ENCODE peak calls at places on chromosomes 7 and 10, in nine cellular contexts. One of them, this sample, is unnamed.

GRCh38 chr7:121398246-121398645 is 2.1 kb upstream of the FAM3C start:
- DNase-seq in breast epithelium: no peak
- DNase-seq in stomach: peak
- DNase-seq in tibial nerve: no peak
- DNase-seq in body of pancreas: peak
- DNase-seq in IMR-90: no peak
- DNase-seq in heart left ventricle: no peak
- DNase-seq in testis: no peak
- DNase-seq in transverse colon: no peak
- DNase-seq in this sample: no peak

GRCh38 chr7:101941481-101942383 is 124.3 kb downstream of the CUX1 start:
- DNase-seq in tibial nerve: peak
- DNase-seq in heart left ventricle: no peak
- DNase-seq in breast epithelium: no peak
- DNase-seq in body of pancreas: peak
- DNase-seq in transverse colon: peak
- DNase-seq in testis: peak
- DNase-seq in IMR-90: peak
- DNase-seq in stomach: peak
- DNase-seq in this sample: peak

GRCh38 chr7:150514748-150515222 is at the start of gene GIMAP7:
- DNase-seq in body of pancreas: no peak
- DNase-seq in testis: no peak
- DNase-seq in breast epithelium: no peak
- DNase-seq in stomach: no peak
- DNase-seq in tibial nerve: no peak
- DNase-seq in IMR-90: no peak
- DNase-seq in transverse colon: peak
- DNase-seq in heart left ventricle: peak
- DNase-seq in this sample: no peak

GRCh38 chr7:75878312-75878768 is 494 bp upstream of the RHBDD2 start:
- DNase-seq in tibial nerve: no peak
- DNase-seq in testis: no peak
- DNase-seq in transverse colon: no peak
- DNase-seq in heart left ventricle: no peak
- DNase-seq in IMR-90: no peak
- DNase-seq in breast epithelium: no peak
- DNase-seq in stomach: no peak
- DNase-seq in body of pancreas: no peak
- DNase-seq in this sample: no peak

GRCh38 chr7:79412438-79412837 is 41.0 kb downstream of the MAGI2 start:
- DNase-seq in heart left ventricle: no peak
- DNase-seq in breast epithelium: no peak
- DNase-seq in IMR-90: no peak
- DNase-seq in transverse colon: no peak
- DNase-seq in body of pancreas: no peak
- DNase-seq in tibial nerve: no peak
- DNase-seq in stomach: no peak
- DNase-seq in testis: no peak
- DNase-seq in this sample: no peak

GRCh38 chr10:59960751-59961150 is 54.4 kb upstream of the CCDC6 start:
- DNase-seq in IMR-90: no peak
- DNase-seq in tibial nerve: no peak
- DNase-seq in testis: no peak
- DNase-seq in body of pancreas: no peak
- DNase-seq in stomach: no peak
- DNase-seq in heart left ventricle: no peak
- DNase-seq in breast epithelium: no peak
- DNase-seq in transverse colon: no peak
- DNase-seq in this sample: no peak

GRCh38 chr7:74002474-74003017 is 25.4 kb upstream of the ELN start:
- DNase-seq in body of pancreas: peak
- DNase-seq in heart left ventricle: peak
- DNase-seq in stomach: peak
- DNase-seq in breast epithelium: no peak
- DNase-seq in tibial nerve: no peak
- DNase-seq in testis: no peak
- DNase-seq in IMR-90: peak
- DNase-seq in transverse colon: peak
- DNase-seq in this sample: no peak

GRCh38 chr7:158127241-158127640 is 460.4 kb downstream of the PTPRN2 start:
- DNase-seq in IMR-90: no peak
- DNase-seq in testis: no peak
- DNase-seq in breast epithelium: no peak
- DNase-seq in stomach: no peak
- DNase-seq in transverse colon: no peak
- DNase-seq in tibial nerve: no peak
- DNase-seq in heart left ventricle: no peak
- DNase-seq in body of pancreas: no peak
- DNase-seq in this sample: peak

GRCh38 chr7:159109092-159110035 is 35.3 kb downstream of the VIPR2 start:
- DNase-seq in IMR-90: no peak
- DNase-seq in tibial nerve: no peak
- DNase-seq in testis: no peak
- DNase-seq in transverse colon: no peak
- DNase-seq in stomach: no peak
- DNase-seq in breast epithelium: no peak
- DNase-seq in heart left ventricle: no peak
- DNase-seq in body of pancreas: peak
- DNase-seq in this sample: peak

GRCh38 chr10:114471906-114472873 is 67.9 kb upstream of the AFAP1L2 start:
- DNase-seq in body of pancreas: peak
- DNase-seq in testis: no peak
- DNase-seq in IMR-90: no peak
- DNase-seq in breast epithelium: no peak
- DNase-seq in tibial nerve: no peak
- DNase-seq in stomach: peak
- DNase-seq in transverse colon: peak
- DNase-seq in heart left ventricle: no peak
- DNase-seq in this sample: no peak

GRCh38 chr10:61159253-61159652 is 215.3 kb upstream of the RHOBTB1 start:
- DNase-seq in heart left ventricle: no peak
- DNase-seq in body of pancreas: no peak
- DNase-seq in testis: no peak
- DNase-seq in IMR-90: peak
- DNase-seq in stomach: no peak
- DNase-seq in tibial nerve: no peak
- DNase-seq in transverse colon: no peak
- DNase-seq in breast epithelium: no peak
- DNase-seq in this sample: no peak

GRCh38 chr7:78017621-78018100 is 219.1 kb downstream of the PHTF2 start:
- DNase-seq in breast epithelium: no peak
- DNase-seq in IMR-90: no peak
- DNase-seq in testis: no peak
- DNase-seq in tibial nerve: no peak
- DNase-seq in body of pancreas: no peak
- DNase-seq in stomach: no peak
- DNase-seq in heart left ventricle: no peak
- DNase-seq in transverse colon: no peak
- DNase-seq in this sample: no peak
- TF ChIP-seq POLR2A in breast epithelium: no peak
- TF ChIP-seq POLR2A in IMR-90: no peak
- TF ChIP-seq POLR2A in testis: no peak
- TF ChIP-seq POLR2A in tibial nerve: no peak
- TF ChIP-seq POLR2A in body of pancreas: no peak
- TF ChIP-seq POLR2A in stomach: no peak
- TF ChIP-seq POLR2A in heart left ventricle: no peak
- TF ChIP-seq POLR2A in transverse colon: no peak
- TF ChIP-seq POLR2A in this sample: no peak

GRCh38 chr10:21536874-21537273 is 2.8 kb downstream of the MLLT10 start:
- DNase-seq in testis: no peak
- DNase-seq in body of pancreas: no peak
- DNase-seq in stomach: no peak
- DNase-seq in tibial nerve: no peak
- DNase-seq in IMR-90: no peak
- DNase-seq in heart left ventricle: no peak
- DNase-seq in breast epithelium: no peak
- DNase-seq in transverse colon: no peak
- DNase-seq in this sample: no peak

GRCh38 chr10:21532694-21533576 is 1.1 kb upstream of the MLLT10 start:
- DNase-seq in body of pancreas: no peak
- DNase-seq in testis: no peak
- DNase-seq in breast epithelium: no peak
- DNase-seq in transverse colon: no peak
- DNase-seq in stomach: no peak
- DNase-seq in heart left ventricle: no peak
- DNase-seq in tibial nerve: no peak
- DNase-seq in IMR-90: no peak
- DNase-seq in this sample: no peak

GRCh38 chr10:21533577-21534475 is at the start of gene MLLT10:
- DNase-seq in stomach: peak
- DNase-seq in body of pancreas: peak
- DNase-seq in heart left ventricle: peak
- DNase-seq in transverse colon: peak
- DNase-seq in IMR-90: peak
- DNase-seq in testis: peak
- DNase-seq in tibial nerve: peak
- DNase-seq in breast epithelium: peak
- DNase-seq in this sample: peak

GRCh38 chr10:21534611-21535493 is 820 bp downstream of the MLLT10 start:
- DNase-seq in stomach: peak
- DNase-seq in IMR-90: peak
- DNase-seq in transverse colon: peak
- DNase-seq in heart left ventricle: peak
- DNase-seq in body of pancreas: peak
- DNase-seq in tibial nerve: peak
- DNase-seq in testis: peak
- DNase-seq in breast epithelium: no peak
- DNase-seq in this sample: peak

DNA sequence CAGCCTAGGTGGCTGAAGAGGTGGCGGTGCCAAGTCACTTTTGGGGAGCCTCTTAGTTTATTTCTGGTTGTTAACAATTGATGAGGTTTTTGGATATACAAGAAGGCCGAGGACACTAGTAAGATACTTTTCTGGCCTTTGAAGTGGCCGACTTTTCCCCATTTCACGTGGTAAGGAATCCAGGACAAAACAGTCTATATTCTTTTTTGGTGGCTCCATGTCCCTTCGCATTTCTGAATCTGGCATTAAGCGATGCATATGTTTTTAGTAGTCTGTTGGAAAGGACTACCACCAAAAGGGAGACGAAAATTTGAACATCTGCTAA is 1.4 kb downstream of the MLLT10 start:
- DNase-seq in transverse colon: no peak
- DNase-seq in heart left ventricle: no peak
- DNase-seq in IMR-90: no peak
- DNase-seq in tibial nerve: no peak
- DNase-seq in testis: no peak
- DNase-seq in breast epithelium: no peak
- DNase-seq in stomach: no peak
- DNase-seq in body of pancreas: no peak
- DNase-seq in this sample: no peak
- H3K27ac ChIP-seq in transverse colon: peak
- H3K27ac ChIP-seq in heart left ventricle: peak
- H3K27ac ChIP-seq in IMR-90: peak
- H3K27ac ChIP-seq in tibial nerve: peak
- H3K27ac ChIP-seq in testis: peak
- H3K27ac ChIP-seq in breast epithelium: peak
- H3K27ac ChIP-seq in stomach: peak
- H3K27ac ChIP-seq in body of pancreas: no peak
- H3K27ac ChIP-seq in this sample: peak

GRCh38 chr10:88127766-88128165 is 264.3 kb downstream of the PTEN start:
- DNase-seq in body of pancreas: no peak
- DNase-seq in transverse colon: no peak
- DNase-seq in IMR-90: no peak
- DNase-seq in testis: no peak
- DNase-seq in stomach: no peak
- DNase-seq in heart left ventricle: no peak
- DNase-seq in tibial nerve: no peak
- DNase-seq in breast epithelium: no peak
- DNase-seq in this sample: no peak

GRCh38 chr10:88130912-88131311 is 267.5 kb downstream of the PTEN start:
- DNase-seq in testis: no peak
- DNase-seq in stomach: no peak
- DNase-seq in heart left ventricle: no peak
- DNase-seq in body of pancreas: no peak
- DNase-seq in IMR-90: no peak
- DNase-seq in tibial nerve: no peak
- DNase-seq in breast epithelium: no peak
- DNase-seq in transverse colon: no peak
- DNase-seq in this sample: no peak

GRCh38 chr10:88129013-88129412 is 265.6 kb downstream of the PTEN start:
- DNase-seq in tibial nerve: no peak
- DNase-seq in heart left ventricle: no peak
- DNase-seq in stomach: no peak
- DNase-seq in testis: no peak
- DNase-seq in IMR-90: no peak
- DNase-seq in breast epithelium: no peak
- DNase-seq in transverse colon: no peak
- DNase-seq in body of pancreas: no peak
- DNase-seq in this sample: no peak

GRCh38 chr10:88127266-88127665 is 263.8 kb downstream of the PTEN start:
- DNase-seq in tibial nerve: no peak
- DNase-seq in IMR-90: no peak
- DNase-seq in stomach: no peak
- DNase-seq in testis: no peak
- DNase-seq in breast epithelium: no peak
- DNase-seq in heart left ventricle: no peak
- DNase-seq in transverse colon: no peak
- DNase-seq in body of pancreas: no peak
- DNase-seq in this sample: no peak

GRCh38 chr10:88131561-88132139 is 268.2 kb downstream of the PTEN start:
- DNase-seq in testis: peak
- DNase-seq in tibial nerve: no peak
- DNase-seq in breast epithelium: peak
- DNase-seq in body of pancreas: peak
- DNase-seq in stomach: peak
- DNase-seq in heart left ventricle: no peak
- DNase-seq in IMR-90: no peak
- DNase-seq in transverse colon: no peak
- DNase-seq in this sample: no peak
- TF ChIP-seq CTCF in testis: no peak
- TF ChIP-seq CTCF in tibial nerve: no peak
- TF ChIP-seq CTCF in breast epithelium: peak
- TF ChIP-seq CTCF in body of pancreas: peak
- TF ChIP-seq CTCF in stomach: no peak
- TF ChIP-seq CTCF in heart left ventricle: no peak
- TF ChIP-seq CTCF in IMR-90: no peak
- TF ChIP-seq CTCF in transverse colon: no peak
- TF ChIP-seq CTCF in this sample: no peak

DNA sequence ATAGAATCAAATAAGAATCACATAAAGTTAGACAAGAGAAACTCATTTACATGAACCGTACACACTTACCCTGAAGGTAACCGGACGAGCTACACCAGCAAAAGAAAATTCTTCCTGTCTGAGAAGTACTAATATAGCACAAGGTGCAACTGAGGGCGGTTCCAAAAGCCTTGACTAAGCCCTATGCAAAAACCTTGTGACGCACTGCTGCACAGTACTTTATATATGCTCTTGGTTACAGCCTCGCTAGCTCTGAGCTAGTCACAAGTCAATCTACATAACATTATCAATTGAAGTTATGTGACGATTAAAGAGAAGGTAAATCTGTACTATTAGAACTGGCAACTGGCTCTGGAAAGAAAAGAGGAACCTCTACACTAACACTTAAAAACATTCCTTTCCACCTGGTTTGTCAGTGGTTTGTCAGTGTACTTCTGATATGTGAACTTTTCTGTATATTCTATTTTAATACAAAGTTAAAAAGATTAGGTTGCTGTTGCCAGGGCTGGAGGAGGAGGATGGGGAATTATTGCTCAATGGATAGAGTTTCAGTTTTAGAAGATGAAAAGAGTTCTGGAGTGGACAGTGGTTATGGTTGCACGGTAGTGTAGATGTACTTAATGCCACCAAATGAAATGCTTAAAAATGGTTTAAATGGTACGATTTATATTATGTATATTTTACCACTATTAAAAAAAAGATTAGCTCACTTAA is 21.6 kb downstream of the NT5C3A start:
- DNase-seq in tibial nerve: no peak
- DNase-seq in stomach: peak
- DNase-seq in IMR-90: peak
- DNase-seq in transverse colon: peak
- DNase-seq in breast epithelium: no peak
- DNase-seq in body of pancreas: peak
- DNase-seq in testis: peak
- DNase-seq in heart left ventricle: peak
- DNase-seq in this sample: no peak
- TF ChIP-seq POLR2A in tibial nerve: no peak
- TF ChIP-seq POLR2A in stomach: peak
- TF ChIP-seq POLR2A in IMR-90: no peak
- TF ChIP-seq POLR2A in transverse colon: peak
- TF ChIP-seq POLR2A in breast epithelium: no peak
- TF ChIP-seq POLR2A in body of pancreas: no peak
- TF ChIP-seq POLR2A in testis: no peak
- TF ChIP-seq POLR2A in heart left ventricle: no peak
- TF ChIP-seq POLR2A in this sample: no peak